ENCODE peak calls at places on chromosomes 3 and 15, in four cellular contexts. R is WTC11, P is K562, J is HepG2. V is an unnamed sample.

GRCh38 chr3:54507876-54508460 is 385.6 kb downstream of the CACNA2D3 start:
- DNase-seq in R (no peak), P (no peak), J (no peak), V (no peak)

GRCh38 chr3:192928720-192929119 is 11.1 kb upstream of the MB21D2 start:
- DNase-seq in R (no peak), P (no peak), J (no peak), V (no peak)

GRCh38 chr15:33135355-33135781 is 59.1 kb downstream of the FMN1 start:
- DNase-seq in R (no peak), P (no peak), J (no peak), V (no peak)

GRCh38 chr3:183193762-183194701 is 31.5 kb upstream of the LAMP3 start:
- DNase-seq in R (no peak), P (no peak), J (no peak), V (no peak)

GRCh38 chr15:38691951-38692788 is 127.6 kb upstream of the RASGRP1 start:
- DNase-seq in R (no peak), P (no peak), J (no peak), V (no peak)

GRCh38 chr15:27679203-27679602 is 419.9 kb downstream of the OCA2 start:
- DNase-seq in R (no peak), P (no peak), J (no peak), V (no peak)

GRCh38 chr3:16181361-16181760 is 6.9 kb downstream of the GALNT15 start:
- DNase-seq in R (no peak), P (no peak), J (no peak), V (no peak)

GRCh38 chr15:77225088-77225487 is 154.2 kb upstream of the TSPAN3 start:
- DNase-seq in R (no peak), P (no peak), J (no peak), V (no peak)

GRCh38 chr15:82847703-82848102 is 38.3 kb downstream of the WHAMM start:
- DNase-seq in R (no peak), P (no peak), J (no peak), V (no peak)

GRCh38 chr15:78004919-78005634 is 72.4 kb downstream of the TBC1D2B start:
- DNase-seq in R (no peak), P (no peak), J (no peak), V (no peak)

GRCh38 chr3:129654126-129654525 is 47.6 kb upstream of the PLXND1 start:
- DNase-seq in R (no peak), P (no peak), J (no peak), V (no peak)

GRCh38 chr15:101723161-101723873 is 956 bp downstream of the TARS3 start:
- DNase-seq in R (no peak), P (peak; percentile 23), J (no peak), V (peak; percentile 82)

GRCh38 chr3:38308456-38308855 is 26.4 kb downstream of the SLC22A14 start:
- DNase-seq in R (no peak), P (no peak), J (no peak), V (no peak)

GRCh38 chr15:57245130-57245529 is 131.2 kb upstream of the CGNL1 start:
- DNase-seq in R (no peak), P (no peak), J (no peak), V (no peak)

GRCh38 chr15:40282144-40282869 is 557 bp downstream of the ANKRD63 start:
- DNase-seq in R (peak; percentile 68), P (peak; percentile 71), J (peak; percentile 30), V (no peak)

GRCh38 chr15:52103217-52104207 is 9.1 kb downstream of the BCL2L10 start:
- DNase-seq in R (no peak), P (peak; percentile 50), J (peak; percentile 46), V (peak; percentile 94)

GRCh38 chr15:83983634-83984458 is 251.7 kb upstream of the GOLGA6L4 start:
- DNase-seq in R (no peak), P (no peak), J (no peak), V (no peak)

GRCh38 chr3:153051427-153052095 is 110.5 kb upstream of the RAP2B start:
- DNase-seq in R (no peak), P (peak; percentile 87), J (peak; percentile 31), V (no peak)

GRCh38 chr3:29335438-29335837 is 54.6 kb downstream of the RBMS3 start:
- DNase-seq in R (peak; percentile 24), P (no peak), J (no peak), V (no peak)

GRCh38 chr3:172129868-172130751 is 90.7 kb downstream of the FNDC3B start:
- DNase-seq in R (no peak), P (peak; percentile 93), J (peak; percentile 95), V (no peak)

GRCh38 chr15:100877551-100877950 is 2.1 kb upstream of the ALDH1A3 start:
- DNase-seq in R (no peak), P (no peak), J (no peak), V (no peak)

GRCh38 chr3:169256791-169257522 is 406.6 kb downstream of the MECOM start:
- DNase-seq in R (no peak), P (no peak), J (no peak), V (no peak)

GRCh38 chr3:138740057-138740456 is 94.7 kb downstream of the PIK3CB start:
- DNase-seq in R (no peak), P (no peak), J (no peak), V (no peak)

GRCh38 chr3:194805546-194805945 is 119.9 kb downstream of the FAM43A start:
- DNase-seq in R (no peak), P (no peak), J (no peak), V (no peak)

GRCh38 chr3:194804796-194805195 is 119.1 kb downstream of the FAM43A start:
- DNase-seq in R (no peak), P (no peak), J (no peak), V (no peak)

GRCh38 chr3:194800014-194800413 is 114.3 kb downstream of the FAM43A start:
- DNase-seq in R (no peak), P (no peak), J (no peak), V (no peak)

GRCh38 chr3:194801378-194802124 is 115.9 kb downstream of the FAM43A start:
- DNase-seq in R (no peak), P (no peak), J (no peak), V (no peak)

DNA sequence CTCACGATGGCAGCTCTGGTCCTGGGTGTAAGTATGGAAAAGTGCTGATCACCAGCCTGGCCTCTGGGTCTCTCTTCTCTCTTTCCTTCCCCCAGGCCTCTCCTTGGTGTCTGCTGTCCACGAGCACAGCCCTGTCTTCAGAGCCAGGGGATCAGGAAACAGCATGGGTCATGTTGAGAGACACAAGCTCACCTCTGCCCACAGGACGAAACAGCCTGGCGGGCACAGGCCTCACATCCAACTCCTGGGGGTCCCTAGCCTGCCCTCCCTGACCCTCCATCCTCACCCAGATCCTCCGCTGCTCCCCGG is 116.4 kb downstream of the FAM43A start:
- DNase-seq in R (no peak), P (no peak), J (no peak), V (no peak)
- TF ChIP-seq TCF7 in R (no peak), P (no peak), J (no peak), V (no peak)

DNA sequence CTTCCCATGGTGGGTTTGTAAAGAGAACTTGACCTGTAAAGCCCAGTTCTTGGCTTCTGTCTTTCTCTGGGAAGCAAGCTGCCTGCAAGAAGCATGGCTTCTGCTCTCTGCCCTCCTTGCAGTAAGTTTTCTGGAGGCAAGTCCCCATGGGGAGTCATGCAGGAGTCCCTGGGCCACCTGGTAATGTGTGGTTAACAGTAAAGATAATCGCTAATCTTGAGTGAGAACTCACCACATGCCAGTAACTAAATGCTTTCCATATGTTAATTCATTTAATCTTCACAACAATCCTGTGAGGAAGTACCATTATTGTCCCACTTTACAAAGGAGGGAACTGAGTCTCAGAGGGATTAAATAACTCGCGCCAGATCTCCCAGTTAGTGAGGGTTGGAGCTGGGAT is 4.2 kb downstream of the CAPN3 start:
- DNase-seq in R (no peak), P (no peak), J (no peak), V (no peak)
- TF ChIP-seq TCF7 in R (no peak), P (no peak), J (no peak), V (no peak)

GRCh38 chr3:110015231-110015963 is 678.1 kb upstream of the DPPA4 start:
- DNase-seq in R (no peak), P (no peak), J (no peak), V (no peak)
- TF ChIP-seq TCF7 in R (no peak), P (no peak), J (no peak), V (no peak)

GRCh38 chr3:101383156-101383575 is 62.8 kb upstream of the IMPG2 start:
- DNase-seq in R (peak; percentile 55), P (peak; percentile 15), J (no peak), V (no peak)

GRCh38 chr3:101379695-101380376 is 59.5 kb upstream of the IMPG2 start:
- DNase-seq in R (no peak), P (no peak), J (no peak), V (peak; percentile 76)

GRCh38 chr3:101384426-101384825 is 64.1 kb upstream of the IMPG2 start:
- DNase-seq in R (no peak), P (no peak), J (no peak), V (no peak)

GRCh38 chr3:101383656-101384055 is 63.3 kb upstream of the IMPG2 start:
- DNase-seq in R (no peak), P (no peak), J (no peak), V (no peak)

DNA sequence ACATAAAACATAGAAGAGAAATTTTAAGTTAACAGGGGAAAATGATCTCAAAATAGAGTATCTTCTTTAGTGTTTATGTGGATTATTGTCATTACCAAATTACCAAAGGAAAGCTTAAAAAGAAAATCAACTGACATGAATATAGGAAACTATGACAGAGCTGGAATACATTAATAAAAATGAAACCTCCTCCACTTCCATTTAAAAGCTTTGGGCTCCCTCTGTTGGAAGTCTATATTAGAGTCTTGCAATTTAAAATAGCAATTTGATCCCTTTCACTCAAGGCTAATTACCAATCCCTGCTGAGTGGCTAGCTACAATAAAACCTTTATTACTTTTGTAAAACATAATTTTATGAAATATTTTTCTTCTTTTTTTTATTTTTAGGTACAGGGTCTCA is 61.4 kb upstream of the IMPG2 start:
- DNase-seq in R (no peak), P (peak; percentile 37), J (peak; percentile 23), V (no peak)
- TF ChIP-seq TCF7 in R (no peak), P (no peak), J (no peak), V (no peak)

GRCh38 chr3:42525736-42526345 is 23.4 kb downstream of the VIPR1 start:
- DNase-seq in R (no peak), P (no peak), J (no peak), V (no peak)
- TF ChIP-seq TCF7 in R (no peak), P (no peak), J (no peak), V (no peak)

DNA sequence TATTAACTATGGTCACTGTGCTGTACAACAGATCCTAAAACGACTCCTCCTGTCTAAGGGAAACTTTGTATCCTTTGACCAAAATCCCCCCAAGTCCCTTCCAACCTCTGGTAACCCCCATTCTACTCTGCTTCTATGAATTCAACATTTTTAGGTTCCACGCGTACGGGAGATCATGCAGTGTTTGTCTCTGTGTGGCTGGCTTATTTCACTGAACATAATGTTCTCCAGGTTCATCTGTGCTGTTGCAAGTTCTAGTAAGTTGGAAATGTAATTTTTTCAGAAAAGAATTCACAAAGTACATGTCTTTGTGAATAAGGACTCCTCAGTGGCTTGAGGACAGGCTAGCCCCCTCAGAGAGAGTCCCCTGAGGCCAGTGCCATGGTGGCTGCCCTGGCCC is 66.1 kb downstream of the ATP10A start:
- DNase-seq in R (no peak), P (no peak), J (no peak), V (no peak)
- TF ChIP-seq TCF7 in R (no peak), P (no peak), J (no peak), V (no peak)